ENCODE peak calls at places on chromosomes 11 and 22, in seven cellular contexts. Y is PC-3, U is SK-N-SH, B is fibroblast of lung, Z is HCT116, V is endothelial cell of umbilical vein, E is neuronal stem cell. P is an unnamed sample. For H3K27me3, the result is how much of the 10 kb centered on the place peaks cover.

GRCh38 chr11:46724088-46724487 is 5.1 kb downstream of the F2 start:
- DNase-seq in B (peak), Z (no peak), V (no peak), Y (no peak), U (no peak), E (no peak), P (no peak)

GRCh38 chr11:117538256-117538655 is 210.6 kb downstream of the CEP164 start:
- DNase-seq in V (no peak), Z (no peak), E (no peak), B (no peak), U (no peak), Y (no peak), P (no peak)

GRCh38 chr11:118895093-118896039 is 11.7 kb downstream of the CXCR5 start:
- DNase-seq in Y (no peak), V (no peak), E (no peak), Z (no peak), B (no peak), U (no peak), P (no peak)

GRCh38 chr11:114063149-114063828 is 3.8 kb downstream of the ZBTB16 start:
- DNase-seq in U (no peak), E (no peak), Y (no peak), Z (no peak), B (no peak), V (no peak), P (no peak)

GRCh38 chr11:66638177-66639065 is at the start of gene RBM4:
- DNase-seq in U (peak), V (peak), Y (peak), B (peak), Z (peak), E (peak), P (peak)

GRCh38 chr11:13465909-13466371 is 2.9 kb upstream of the BTBD10 start:
- DNase-seq in V (peak), Y (peak), B (peak), Z (peak), E (peak), U (peak), P (no peak)

GRCh38 chr22:30178180-30179126 is 68.1 kb downstream of the LIF start:
- DNase-seq in Y (no peak), B (no peak), Z (peak), V (no peak), U (no peak), E (no peak), P (no peak)

GRCh38 chr11:71563401-71563800 is 2.0 kb upstream of the KRTAP5-10 start:
- DNase-seq in V (peak), Y (peak), E (peak), B (peak), U (peak), Z (peak), P (no peak)

GRCh38 chr22:42934338-42934737 is 77.3 kb upstream of the ARFGAP3 start:
- DNase-seq in V (no peak), B (no peak), Z (no peak), Y (no peak), E (no peak), U (no peak), P (no peak)

GRCh38 chr11:28618426-28618825 is 510.2 kb downstream of the METTL15 start:
- DNase-seq in B (peak), Y (peak), V (peak), E (no peak), U (no peak), Z (no peak), P (no peak)

GRCh38 chr22:37559901-37560681 is at the start of gene CDC42EP1:
- DNase-seq in V (peak), Z (no peak), B (peak), E (no peak), U (peak), Y (peak), P (no peak)

GRCh38 chr11:5046754-5047330 is 516 bp downstream of the OR52J3 start:
- DNase-seq in Y (no peak), B (no peak), Z (no peak), V (no peak), U (no peak), E (no peak), P (no peak)

GRCh38 chr11:69941546-69942332 is 122.5 kb upstream of the FGF3 start:
- DNase-seq in U (no peak), B (no peak), E (no peak), Y (no peak), V (no peak), Z (no peak), P (no peak)

GRCh38 chr22:38866399-38867123 is 5.5 kb downstream of the CBX6 start:
- DNase-seq in U (no peak), V (no peak), E (no peak), Y (no peak), B (no peak), Z (no peak), P (no peak)

GRCh38 chr11:13717331-13717730 is 48.9 kb downstream of the FAR1 start:
- DNase-seq in E (no peak), B (peak), V (peak), Z (no peak), Y (peak), U (no peak), P (no peak)

GRCh38 chr22:45710469-45710868 is 38.8 kb downstream of the ATXN10 start:
- DNase-seq in B (no peak), Z (no peak), V (no peak), Y (no peak), E (no peak), U (no peak), P (no peak)

GRCh38 chr11:47399860-47400812 is 8.3 kb upstream of the SLC39A13 start:
- DNase-seq in E (no peak), Y (no peak), U (peak), B (no peak), Z (no peak), V (no peak), P (no peak)

GRCh38 chr11:46597155-46597554 is 3.3 kb upstream of the AMBRA1 start:
- DNase-seq in B (no peak), V (no peak), Y (no peak), E (no peak), U (no peak), Z (no peak), P (no peak)

GRCh38 chr11:93498099-93499040 is 44.8 kb downstream of the SMCO4 start:
- DNase-seq in B (peak), E (no peak), Z (no peak), V (no peak), Y (peak), U (no peak), P (no peak)

GRCh38 chr11:122816701-122817100 is 21.6 kb upstream of the CRTAM start:
- DNase-seq in Z (no peak), V (peak), E (no peak), Y (no peak), U (no peak), B (no peak), P (no peak)

GRCh38 chr11:90332415-90332814 is 109.6 kb upstream of the CHORDC1 start:
- DNase-seq in Z (no peak), Y (peak), B (no peak), U (no peak), E (no peak), V (peak), P (no peak)

GRCh38 chr11:63478896-63479295 is 12.1 kb downstream of the PLAAT5 start:
- DNase-seq in V (peak), B (peak), Z (peak), U (peak), Y (peak), E (peak), P (peak)

GRCh38 chr22:42432020-42432596 is at the start of gene NFAM1:
- DNase-seq in Y (no peak), V (no peak), B (no peak), U (no peak), Z (no peak), E (no peak), P (no peak)

GRCh38 chr11:35305670-35306382 is 113.5 kb downstream of the SLC1A2 start:
- DNase-seq in U (peak), Z (peak), B (peak), Y (peak), V (peak), E (peak), P (no peak)

GRCh38 chr11:57618438-57618837 is 21.0 kb downstream of the SERPING1 start:
- DNase-seq in U (no peak), Y (no peak), B (no peak), V (no peak), Z (no peak), E (no peak), P (no peak)

GRCh38 chr11:57626895-57627294 is 22.8 kb downstream of the YPEL4 start:
- DNase-seq in B (no peak), E (no peak), V (no peak), Y (no peak), Z (no peak), U (no peak), P (no peak)

GRCh38 chr11:57619331-57619730 is 21.8 kb downstream of the SERPING1 start:
- DNase-seq in Z (peak), U (no peak), E (no peak), Y (no peak), B (no peak), V (no peak), P (no peak)

GRCh38 chr11:57624864-57625263 is 24.8 kb downstream of the YPEL4 start:
- DNase-seq in Y (no peak), E (no peak), U (no peak), Z (no peak), B (no peak), V (no peak), P (no peak)

DNA sequence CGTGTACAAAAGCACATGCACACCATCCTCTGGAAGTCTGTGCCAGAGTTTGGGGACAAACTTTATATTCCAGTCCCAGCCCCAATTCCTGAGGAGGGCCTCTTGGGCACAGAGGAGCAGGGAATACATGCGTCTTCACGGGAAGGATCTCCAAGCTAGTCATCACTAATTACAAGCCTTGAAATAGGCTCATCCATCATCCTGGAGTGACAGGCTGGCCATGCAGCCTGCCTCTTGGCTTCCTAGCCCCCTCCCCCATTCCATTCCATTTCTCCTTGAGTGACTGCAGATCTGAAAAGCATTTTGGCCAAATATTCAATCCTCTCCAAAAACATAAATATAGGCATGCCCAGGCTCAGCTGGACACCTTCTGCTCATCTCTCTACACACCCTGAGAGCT is 24.8 kb downstream of the SERPING1 start:
- DNase-seq in Y (no peak), U (no peak), B (no peak), E (no peak), V (no peak), Z (no peak), P (no peak)
- H3K27me3 ChIP-seq in Y (under half), U (under half), B (under half), E (under half), V (under half), Z (under half), P (under half)

GRCh38 chr11:103924166-103925013 is 112.0 kb upstream of the DDI1 start:
- DNase-seq in U (no peak), V (no peak), E (no peak), Z (no peak), B (peak), Y (no peak), P (no peak)

GRCh38 chr11:103923473-103923931 is 112.9 kb upstream of the DDI1 start:
- DNase-seq in E (no peak), V (no peak), Y (peak), Z (peak), U (no peak), B (peak), P (no peak)

GRCh38 chr11:103920449-103920848 is 116.0 kb upstream of the DDI1 start:
- DNase-seq in U (no peak), E (no peak), B (peak), Y (no peak), V (no peak), Z (no peak), P (no peak)

GRCh38 chr11:103920933-103921332 is 115.5 kb upstream of the DDI1 start:
- DNase-seq in U (no peak), B (no peak), V (no peak), E (no peak), Y (no peak), Z (no peak), P (no peak)
- H3K4me2 ChIP-seq in U (no peak), B (no peak), V (no peak), E (no peak), Y (no peak), Z (no peak), P (no peak)

GRCh38 chr11:6658647-6659046 is 3.0 kb upstream of the DCHS1 start:
- DNase-seq in B (no peak), V (no peak), Y (no peak), U (no peak), Z (no peak), E (no peak), P (no peak)

GRCh38 chr11:6656581-6656915 is 939 bp upstream of the DCHS1 start:
- DNase-seq in V (no peak), B (no peak), U (no peak), Y (no peak), Z (no peak), E (no peak), P (no peak)

GRCh38 chr11:6655790-6656580 is at the start of gene DCHS1:
- DNase-seq in V (no peak), B (no peak), U (peak), Z (no peak), Y (no peak), E (no peak), P (no peak)

GRCh38 chr11:6656936-6657335 is 1.3 kb upstream of the DCHS1 start:
- DNase-seq in Y (no peak), V (no peak), Z (no peak), B (no peak), U (no peak), E (no peak), P (no peak)

DNA sequence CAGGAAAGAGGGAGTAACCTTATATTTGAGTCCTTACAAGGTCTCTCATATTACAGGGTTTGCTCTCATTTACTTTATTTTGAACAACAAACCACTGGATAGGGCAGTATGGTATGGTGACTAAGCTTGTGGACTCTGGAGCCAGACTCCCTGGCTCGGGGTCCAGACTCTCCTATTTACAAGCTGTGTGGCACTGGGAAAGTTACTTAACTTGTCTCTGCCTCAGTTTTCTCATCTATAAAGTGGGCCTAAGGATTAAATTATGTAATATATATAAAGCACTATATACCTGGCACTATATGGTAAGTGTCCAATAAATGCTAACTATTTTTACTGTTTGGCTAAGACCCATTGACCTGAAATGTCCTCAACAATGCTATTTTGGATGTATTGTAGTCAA is 1.7 kb upstream of the DCHS1 start:
- DNase-seq in U (no peak), E (no peak), B (no peak), Z (no peak), V (no peak), Y (no peak), P (no peak)
- H3K27me3 ChIP-seq in U (under half), E (under half), B (under half), Z (under half), V (under half), Y (under half), P (half or more)

GRCh38 chr11:43987384-43988039 is 45.1 kb downstream of the C11orf96 start:
- DNase-seq in B (peak), V (peak), E (no peak), Z (no peak), U (peak), Y (peak), P (no peak)

GRCh38 chr11:43986327-43986726 is 43.9 kb downstream of the C11orf96 start:
- DNase-seq in E (no peak), B (no peak), Y (no peak), U (no peak), V (no peak), Z (no peak), P (no peak)

GRCh38 chr11:43989162-43989961 is 46.9 kb downstream of the C11orf96 start:
- DNase-seq in V (peak), Z (no peak), U (peak), B (no peak), E (no peak), Y (no peak), P (no peak)

GRCh38 chr11:43986881-43987280 is 44.4 kb downstream of the C11orf96 start:
- DNase-seq in V (no peak), Z (no peak), Y (no peak), B (no peak), U (no peak), E (no peak), P (no peak)

GRCh38 chr11:43988040-43988793 is 45.8 kb downstream of the C11orf96 start:
- DNase-seq in U (no peak), Y (peak), Z (no peak), E (no peak), V (no peak), B (peak), P (no peak)
- H3K4me2 ChIP-seq in U (peak), Y (peak), Z (no peak), E (no peak), V (no peak), B (peak), P (no peak)

GRCh38 chr22:20180245-20180630 is 29.4 kb upstream of the CCDC188 start:
- DNase-seq in Z (no peak), Y (no peak), E (no peak), U (peak), V (no peak), B (no peak), P (no peak)
- H3K27me3 ChIP-seq in Z (under half), Y (under half), E (under half), U (under half), V (under half), B (under half), P (under half)

DNA sequence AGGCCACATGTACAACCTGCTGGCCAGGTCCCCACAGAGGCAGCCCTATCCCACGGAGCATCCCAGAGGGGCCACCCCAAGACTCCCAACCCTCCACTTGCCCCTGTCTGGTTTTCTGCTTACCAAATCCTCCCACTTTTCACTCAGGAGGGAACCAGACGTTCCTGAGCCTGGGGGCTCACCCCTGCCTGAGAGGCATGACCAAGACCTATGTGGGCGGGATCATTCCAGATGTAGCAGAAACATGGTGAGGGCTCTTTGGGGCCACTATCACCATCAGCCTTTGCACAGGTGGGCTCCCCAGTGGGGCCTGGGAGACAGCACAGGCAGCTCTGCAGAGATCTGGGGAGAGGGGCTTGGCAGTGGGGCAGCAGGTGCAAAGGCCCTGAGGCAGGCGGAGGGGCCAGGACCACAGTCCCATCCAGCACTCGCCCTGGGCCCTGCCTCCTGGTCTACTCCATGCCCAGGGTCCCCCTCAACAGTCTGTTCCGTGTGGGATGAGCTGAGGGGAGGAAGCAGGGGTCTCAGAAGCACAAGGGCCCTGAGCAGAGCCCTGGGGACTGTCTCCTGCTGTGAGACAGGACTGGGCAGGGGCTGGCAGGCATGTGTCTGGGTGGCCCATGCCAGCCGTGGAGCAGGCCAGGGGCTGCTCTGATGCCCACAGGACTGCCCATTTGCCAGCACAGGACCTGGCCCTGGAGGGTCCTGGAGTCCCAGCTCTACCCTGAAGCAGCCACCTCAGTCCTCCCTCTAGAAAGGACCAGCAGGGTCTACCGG is 9.4 kb downstream of the PIM3 start:
- DNase-seq in E (no peak), B (no peak), V (no peak), Z (no peak), U (peak), Y (no peak), P (no peak)
- H3K4me2 ChIP-seq in E (no peak), B (no peak), V (no peak), Z (peak), U (no peak), Y (peak), P (peak)

GRCh38 chr11:88015170-88015569 is 160.1 kb downstream of the RAB38 start:
- DNase-seq in V (no peak), Y (peak), B (no peak), Z (no peak), E (no peak), U (no peak), P (no peak)
- H3K27me3 ChIP-seq in V (under half), Y (under half), B (under half), Z (under half), E (under half), U (under half), P (under half)

DNA sequence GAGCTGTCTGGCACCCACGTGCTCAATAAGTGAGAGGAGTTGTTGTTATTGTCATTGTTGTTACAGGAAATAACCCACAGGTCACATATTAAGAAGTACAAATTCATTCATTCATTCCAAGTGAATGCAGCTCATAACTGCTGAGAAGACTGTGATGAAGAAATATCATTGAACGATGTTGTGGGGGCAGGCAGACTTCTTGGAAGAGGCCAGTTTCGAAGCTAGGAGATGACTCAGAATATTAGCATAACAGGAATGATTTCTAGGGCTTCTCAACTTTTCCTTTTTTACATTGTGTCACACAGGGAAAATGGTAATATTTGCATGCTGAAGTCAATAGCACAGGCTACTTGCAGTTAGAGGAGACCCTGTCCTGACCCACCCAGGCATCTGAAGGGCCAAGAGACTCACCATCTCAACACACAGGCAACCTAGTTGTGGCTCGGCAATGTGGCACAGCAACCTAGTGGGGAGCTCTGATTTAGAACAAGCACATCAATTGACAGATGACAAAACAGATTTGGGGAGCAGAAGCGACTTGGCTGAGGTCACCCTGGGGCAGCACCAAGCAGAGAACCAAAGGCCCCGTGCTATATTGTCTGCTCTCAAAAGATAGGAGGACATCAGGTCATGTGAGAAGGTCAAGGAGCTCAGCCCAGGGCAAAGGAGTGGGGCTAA is 605.9 kb downstream of the BUD13 start:
- DNase-seq in V (no peak), U (no peak), Y (no peak), E (no peak), B (peak), Z (no peak), P (no peak)
- H3K4me2 ChIP-seq in V (no peak), U (no peak), Y (no peak), E (no peak), B (no peak), Z (no peak), P (no peak)

P was measured in keratinocyte.